ENCODE peak calls at places on chromosomes 6 and 20, in six cellular contexts. G is GM06990, N is gastrocnemius medialis, A is colonic mucosa, E is AG10803, X is astrocyte of the cerebellum. R is an unnamed sample.

GRCh38 chr6:97032950-97033349 is 108.4 kb downstream of the KLHL32 start:
- DNase-seq in G (no peak), N (no peak), A (no peak), E (no peak), X (no peak), R (no peak)

GRCh38 chr6:140773276-140773675 is 1359.4 kb upstream of the GJE1 start:
- DNase-seq in G (no peak), N (no peak), A (no peak), E (no peak), X (no peak), R (no peak)

GRCh38 chr20:11556410-11556809 is 361.3 kb upstream of the BTBD3 start:
- DNase-seq in G (no peak), N (no peak), A (no peak), E (no peak), X (no peak), R (no peak)

GRCh38 chr6:33824461-33825154 is 20.8 kb upstream of the MLN start:
- DNase-seq in G (no peak), N (no peak), A (peak), E (peak), X (no peak), R (peak)

GRCh38 chr6:83176256-83176655 is 16.8 kb downstream of the PGM3 start:
- DNase-seq in G (no peak), N (no peak), A (no peak), E (no peak), X (no peak), R (peak)

GRCh38 chr6:43467752-43468151 is 9.6 kb upstream of the TJAP1 start:
- DNase-seq in G (no peak), N (no peak), A (no peak), E (no peak), X (no peak), R (no peak)

GRCh38 chr6:146544783-146545182 is 1.1 kb downstream of the RAB32 start:
- DNase-seq in G (no peak), N (no peak), A (peak), E (peak), X (no peak), R (no peak)

GRCh38 chr20:57074386-57074785 is 192.1 kb downstream of the BMP7 start:
- DNase-seq in G (no peak), N (no peak), A (no peak), E (no peak), X (no peak), R (no peak)

GRCh38 chr6:161194374-161194773 is 79.5 kb downstream of the AGPAT4 start:
- DNase-seq in G (no peak), N (no peak), A (no peak), E (no peak), X (no peak), R (no peak)

GRCh38 chr6:112620832-112621569 is 273.9 kb downstream of the RFPL4B start:
- DNase-seq in G (no peak), N (no peak), A (no peak), E (peak), X (no peak), R (peak)

GRCh38 chr6:90274481-90275030 is 22.1 kb downstream of the BACH2 start:
- DNase-seq in G (no peak), N (peak), A (peak), E (no peak), X (no peak), R (no peak)

GRCh38 chr6:156033598-156033997 is 578.0 kb upstream of the NOX3 start:
- DNase-seq in G (no peak), N (no peak), A (no peak), E (no peak), X (no peak), R (no peak)

GRCh38 chr20:59403261-59403961 is 103.0 kb downstream of the EDN3 start:
- DNase-seq in G (peak), N (no peak), A (peak), E (no peak), X (no peak), R (no peak)

GRCh38 chr20:13286600-13286999 is 65.5 kb downstream of the ISM1 start:
- DNase-seq in G (no peak), N (no peak), A (no peak), E (no peak), X (no peak), R (no peak)

GRCh38 chr6:47626782-47627181 is 71.6 kb upstream of the ADGRF4 start:
- DNase-seq in G (no peak), N (no peak), A (no peak), E (no peak), X (no peak), R (no peak)

GRCh38 chr6:3412779-3413500 is 43.9 kb downstream of the SLC22A23 start:
- DNase-seq in G (no peak), N (no peak), A (no peak), E (no peak), X (no peak), R (no peak)

GRCh38 chr6:53896237-53896636 is 101.4 kb downstream of the LRRC1 start:
- DNase-seq in G (no peak), N (no peak), A (no peak), E (peak), X (no peak), R (peak)

GRCh38 chr6:14231071-14231483 is 113.5 kb downstream of the CD83 start:
- DNase-seq in G (no peak), N (no peak), A (no peak), E (no peak), X (no peak), R (no peak)

GRCh38 chr20:57504411-57504810 is 20.5 kb downstream of the CTCFL start:
- DNase-seq in G (no peak), N (no peak), A (no peak), E (no peak), X (no peak), R (no peak)

GRCh38 chr6:167817729-167818128 is 9.0 kb upstream of the AFDN start:
- DNase-seq in G (no peak), N (no peak), A (no peak), E (no peak), X (no peak), R (no peak)

GRCh38 chr6:18985061-18985460 is 597.9 kb downstream of the RNF144B start:
- DNase-seq in G (no peak), N (no peak), A (no peak), E (no peak), X (no peak), R (no peak)

GRCh38 chr6:107221519-107221918 is 106.2 kb upstream of the BEND3 start:
- DNase-seq in G (no peak), N (no peak), A (no peak), E (no peak), X (no peak), R (no peak)

GRCh38 chr6:137490961-137491360 is 3.2 kb downstream of the OLIG3 start:
- DNase-seq in G (no peak), N (no peak), A (no peak), E (no peak), X (no peak), R (no peak)

GRCh38 chr6:97440590-97441176 is 157.7 kb upstream of the MMS22L start:
- DNase-seq in G (no peak), N (no peak), A (no peak), E (peak), X (no peak), R (peak)

GRCh38 chr6:160156842-160157241 is 35.2 kb downstream of the SLC22A1 start:
- DNase-seq in G (no peak), N (no peak), A (no peak), E (peak), X (no peak), R (no peak)

GRCh38 chr6:21026576-21027273 is 492.5 kb downstream of the CDKAL1 start:
- DNase-seq in G (no peak), N (no peak), A (no peak), E (peak), X (no peak), R (peak)

GRCh38 chr6:51265426-51265825 is 446.8 kb downstream of the TFAP2B start:
- DNase-seq in G (no peak), N (peak), A (no peak), E (no peak), X (no peak), R (no peak)

GRCh38 chr6:4253604-4254211 is 118.3 kb upstream of the ECI2 start:
- DNase-seq in G (no peak), N (peak), A (peak), E (peak), X (peak), R (peak)

GRCh38 chr6:121597654-121598053 is 162.2 kb downstream of the GJA1 start:
- DNase-seq in G (no peak), N (no peak), A (no peak), E (peak), X (no peak), R (peak)

GRCh38 chr20:63955281-63955845 is 853 bp downstream of the UCKL1 start:
- DNase-seq in G (peak), N (peak), A (no peak), E (peak), X (no peak), R (peak)

GRCh38 chr20:35699914-35700624 is 864 bp downstream of the ROMO1 start:
- DNase-seq in G (no peak), N (no peak), A (no peak), E (no peak), X (no peak), R (no peak)

GRCh38 chr6:156513504-156513903 is 263.7 kb upstream of the ARID1B start:
- DNase-seq in G (no peak), N (no peak), A (no peak), E (no peak), X (no peak), R (no peak)

GRCh38 chr6:93079061-93079460 is 340.3 kb downstream of the EPHA7 start:
- DNase-seq in G (no peak), N (no peak), A (no peak), E (no peak), X (no peak), R (no peak)

GRCh38 chr20:38228436-38228835 is 32.1 kb downstream of the KIAA1755 start:
- DNase-seq in G (no peak), N (peak), A (no peak), E (no peak), X (no peak), R (no peak)

GRCh38 chr6:111938710-111939109 is 65.5 kb upstream of the FYN start:
- DNase-seq in G (no peak), N (no peak), A (no peak), E (peak), X (peak), R (peak)

GRCh38 chr20:41086402-41087324 is 50.7 kb upstream of the PLCG1 start:
- DNase-seq in G (no peak), N (no peak), A (no peak), E (no peak), X (no peak), R (no peak)
- H3K4me3 ChIP-seq in G (no peak), N (no peak), A (no peak), E (no peak), X (no peak), R (no peak)

GRCh38 chr6:42022755-42023384 is 27.5 kb upstream of the TAF8 start:
- DNase-seq in G (no peak), N (no peak), A (no peak), E (no peak), X (no peak), R (no peak)

GRCh38 chr6:42020967-42021366 is 29.4 kb upstream of the TAF8 start:
- DNase-seq in G (no peak), N (no peak), A (no peak), E (no peak), X (no peak), R (no peak)

GRCh38 chr6:42025066-42025789 is 25.1 kb upstream of the TAF8 start:
- DNase-seq in G (peak), N (no peak), A (no peak), E (no peak), X (no peak), R (no peak)

GRCh38 chr6:42025790-42026311 is 24.5 kb upstream of the TAF8 start:
- DNase-seq in G (no peak), N (no peak), A (no peak), E (no peak), X (no peak), R (no peak)

GRCh38 chr6:42021847-42022754 is 28.2 kb upstream of the TAF8 start:
- DNase-seq in G (peak), N (no peak), A (no peak), E (no peak), X (no peak), R (no peak)
- TF ChIP-seq CTCF in G (no peak), N (no peak), A (no peak), E (no peak), X (no peak), R (no peak)

GRCh38 chr6:55210952-55211351 is 36.6 kb downstream of the HCRTR2 start:
- DNase-seq in G (no peak), N (no peak), A (no peak), E (no peak), X (no peak), R (no peak)
- H3K4me3 ChIP-seq in G (no peak), N (no peak), A (no peak), E (no peak), X (no peak), R (no peak)

GRCh38 chr6:322205-322930 is 30.1 kb downstream of the DUSP22 start:
- DNase-seq in G (no peak), N (no peak), A (no peak), E (no peak), X (no peak), R (no peak)
- TF ChIP-seq CTCF in G (peak), N (no peak), A (no peak), E (no peak), X (peak), R (peak)

GRCh38 chr6:132084811-132085509 is 133.8 kb upstream of the CCN2 start:
- DNase-seq in G (peak), N (no peak), A (no peak), E (peak), X (peak), R (peak)
- H3K4me3 ChIP-seq in G (peak), N (peak), A (no peak), E (no peak), X (no peak), R (peak)

GRCh38 chr6:158718431-158719126 is 68.7 kb downstream of the SYTL3 start:
- DNase-seq in G (no peak), N (no peak), A (no peak), E (peak), X (no peak), R (peak)
- TF ChIP-seq CTCF in G (peak), N (peak), A (peak), E (peak), X (peak), R (peak)

GRCh38 chr6:36954262-36954931 is at the start of gene PI16:
- DNase-seq in G (no peak), N (no peak), A (no peak), E (no peak), X (no peak), R (no peak)
- H3K4me3 ChIP-seq in G (no peak), N (no peak), A (no peak), E (no peak), X (no peak), R (no peak)